ENCODE peak calls at places on chromosomes 12 and 14, in five cellular contexts. F, I, L, J and C are unnamed samples.

GRCh38 chr12:46628176-46628575 is 197.6 kb downstream of the SLC38A4 start:
- DNase-seq in F (no peak), I (no peak), L (no peak), J (no peak), C (no peak)

GRCh38 chr12:124053855-124054254 is 80.8 kb downstream of the ZNF664 start:
- DNase-seq in F (peak; percentile 69), I (peak; percentile 73), L (no peak), J (peak; percentile 66), C (peak; percentile 32)

GRCh38 chr12:103012884-103013283 is 55.4 kb downstream of the ASCL1 start:
- DNase-seq in F (no peak), I (no peak), L (no peak), J (no peak), C (no peak)

GRCh38 chr14:66568220-66568619 is 60.3 kb downstream of the GPHN start:
- DNase-seq in F (no peak), I (peak; percentile 28), L (no peak), J (no peak), C (no peak)

GRCh38 chr12:12097821-12098688 is 27.3 kb downstream of the BCL2L14 start:
- DNase-seq in F (no peak), I (no peak), L (no peak), J (no peak), C (no peak)

GRCh38 chr12:114444422-114445279 is 38.7 kb upstream of the TBX5 start:
- DNase-seq in F (no peak), I (peak; percentile 18), L (no peak), J (no peak), C (no peak)

GRCh38 chr12:57046392-57046791 is 3.5 kb downstream of the MYO1A start:
- DNase-seq in F (no peak), I (no peak), L (no peak), J (no peak), C (no peak)

GRCh38 chr14:92704036-92704804 is 44.2 kb downstream of the LGMN start:
- DNase-seq in F (no peak), I (no peak), L (no peak), J (no peak), C (no peak)

GRCh38 chr14:65095633-65096205 is 6.6 kb downstream of the MAX start:
- DNase-seq in F (no peak), I (peak; percentile 63), L (no peak), J (peak; percentile 76), C (no peak)

GRCh38 chr14:101254805-101255764 is 306.2 kb upstream of the DIO3 start:
- DNase-seq in F (no peak), I (no peak), L (peak; percentile 92), J (no peak), C (no peak)

GRCh38 chr14:93994919-93995682 is 2.0 kb upstream of the CCDC197 start:
- DNase-seq in F (no peak), I (peak; percentile 63), L (no peak), J (peak; percentile 59), C (peak; percentile 94)

GRCh38 chr14:66650491-66650911 is 142.6 kb downstream of the GPHN start:
- DNase-seq in F (no peak), I (peak; percentile 71), L (no peak), J (no peak), C (no peak)

GRCh38 chr12:11941601-11942360 is 129.0 kb upstream of the BCL2L14 start:
- DNase-seq in F (no peak), I (peak; percentile 83), L (peak; percentile 81), J (no peak), C (peak; percentile 93)

GRCh38 chr14:35229495-35230089 is 62.6 kb upstream of the PSMA6 start:
- DNase-seq in F (no peak), I (peak; percentile 30), L (no peak), J (no peak), C (peak; percentile 38)
- TF ChIP-seq CTCF in F (peak; percentile 11), I (no peak), L (no peak), J (peak; percentile 45), C (peak; percentile 22)

GRCh38 chr14:71166434-71166833 is 259.2 kb downstream of the PCNX1 start:
- DNase-seq in F (peak; percentile 67), I (peak; percentile 81), L (no peak), J (no peak), C (peak; percentile 75)
- TF ChIP-seq CTCF in F (peak; percentile 64), I (peak; percentile 80), L (peak; percentile 37), J (peak; percentile 32), C (peak; percentile 68)

DNA sequence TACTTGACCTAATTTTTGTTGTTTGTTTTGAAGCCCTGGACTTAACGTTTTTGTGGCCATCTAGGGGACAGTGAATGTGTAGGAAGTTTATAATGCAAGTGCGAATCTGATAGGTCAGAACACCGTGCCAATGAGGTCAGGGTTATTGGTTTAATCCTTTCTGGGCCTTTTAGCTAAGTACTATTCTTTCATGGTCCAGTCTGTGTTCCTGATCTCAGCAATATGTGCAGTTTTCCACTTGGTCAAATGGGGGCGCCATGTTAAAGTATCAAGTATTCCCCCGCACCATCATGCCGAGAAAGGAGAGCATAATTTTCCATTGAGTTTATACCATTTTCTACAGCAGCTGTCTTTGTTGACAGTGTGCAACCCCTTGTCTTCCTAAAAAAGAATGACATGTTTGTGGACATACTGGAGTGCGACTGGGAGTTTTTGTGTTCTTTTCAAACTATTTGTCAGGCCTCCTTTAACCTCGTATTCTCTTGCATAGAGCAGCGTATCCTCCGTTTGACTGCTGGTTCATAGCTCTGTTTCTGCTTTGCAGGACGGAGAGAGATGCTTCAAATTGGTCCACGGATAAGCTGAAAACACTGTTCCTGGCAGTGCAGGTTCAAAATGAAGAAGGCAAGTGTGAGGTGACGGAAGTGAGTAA is 1.3 kb downstream of the AHSA1 start:
- DNase-seq in F (peak; percentile 66), I (peak; percentile 85), L (no peak), J (peak; percentile 35), C (peak; percentile 70)
- TF ChIP-seq CTCF in F (peak; percentile 71), I (peak; percentile 74), L (peak; percentile 41), J (peak; percentile 69), C (peak; percentile 72)

DNA sequence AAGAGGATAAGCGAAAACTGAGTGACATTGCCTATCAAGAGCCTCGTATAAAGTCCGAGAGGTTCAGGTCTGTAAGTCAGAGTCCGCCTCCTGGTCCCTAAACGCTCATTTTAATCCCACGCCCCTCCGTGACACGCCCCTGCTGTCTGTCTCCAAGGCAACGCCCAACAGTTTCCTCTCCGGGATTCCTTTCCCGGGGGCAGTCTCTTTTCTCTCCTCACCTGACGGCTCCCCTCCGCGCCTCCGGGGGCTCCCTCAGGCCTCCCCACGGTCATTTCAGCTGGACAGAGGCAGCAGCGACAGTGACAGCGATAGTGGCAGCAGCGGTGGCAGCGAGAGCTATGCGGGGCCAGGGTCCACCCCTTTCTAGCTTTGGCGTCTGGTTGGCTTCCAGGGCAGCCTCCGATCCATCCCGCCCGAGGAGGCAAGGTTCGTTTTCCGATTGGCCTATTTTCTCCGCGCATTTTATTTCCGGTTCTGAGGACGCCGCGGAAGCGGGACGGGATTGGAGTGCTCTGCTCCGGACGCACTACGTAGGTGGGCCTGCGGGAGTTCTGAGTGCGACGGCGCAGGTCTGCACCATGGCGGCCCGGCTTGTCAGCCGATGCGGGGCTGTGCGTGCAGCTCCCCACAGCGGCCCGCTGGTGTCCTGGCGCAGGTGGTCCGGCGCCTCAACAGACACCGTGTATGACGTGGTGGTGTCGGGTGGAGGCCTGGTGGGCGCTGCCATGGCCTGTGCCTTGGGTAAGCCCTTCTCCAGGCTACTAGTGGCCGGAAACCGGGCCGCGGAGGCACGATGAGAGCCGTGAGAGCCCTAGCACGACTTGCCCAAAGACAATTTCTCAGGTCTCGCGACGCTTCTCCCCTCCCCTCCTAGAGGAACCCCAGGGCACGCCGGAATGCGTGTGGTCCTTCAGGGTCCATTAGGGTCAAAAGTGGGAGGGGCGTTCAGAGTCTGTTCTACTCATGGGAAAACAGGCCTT is at the start of the genes COQ6 and FAM161B:
- DNase-seq in F (peak; percentile 96), I (peak; percentile 97), L (peak; percentile 98), J (peak; percentile 96), C (peak; percentile 96)
- TF ChIP-seq CTCF in F (peak; percentile 13), I (no peak), L (no peak), J (no peak), C (peak; percentile 22)

GRCh38 chr12:22640851-22641250 is 15.9 kb downstream of the ETNK1 start:
- DNase-seq in F (no peak), I (no peak), L (no peak), J (no peak), C (no peak)
- TF ChIP-seq CTCF in F (no peak), I (no peak), L (no peak), J (no peak), C (no peak)